ENCODE peak calls at places on chromosomes 13 and 19, in five cellular contexts. One of them, this sample, is unnamed.

GRCh38 chr19:5947435-5947834 is 30.5 kb downstream of the RANBP3 start:
- DNase-seq in brain microvascular endothelial cell: peak
- DNase-seq in cardiac fibroblast: peak
- DNase-seq in thyroid gland: peak
- DNase-seq in endothelial cell: no peak
- DNase-seq in this sample: no peak

GRCh38 chr13:75264611-75265010 is 217.4 kb downstream of the TBC1D4 start:
- DNase-seq in brain microvascular endothelial cell: no peak
- DNase-seq in cardiac fibroblast: no peak
- DNase-seq in thyroid gland: no peak
- DNase-seq in endothelial cell: no peak
- DNase-seq in this sample: no peak

GRCh38 chr13:104984296-104984818 is 1551.1 kb downstream of the EFNB2 start:
- DNase-seq in brain microvascular endothelial cell: peak
- DNase-seq in cardiac fibroblast: peak
- DNase-seq in thyroid gland: peak
- DNase-seq in endothelial cell: no peak
- DNase-seq in this sample: peak

GRCh38 chr13:104014803-104015645 is 948.8 kb upstream of the SLC10A2 start:
- DNase-seq in brain microvascular endothelial cell: peak
- DNase-seq in cardiac fibroblast: peak
- DNase-seq in thyroid gland: no peak
- DNase-seq in endothelial cell: no peak
- DNase-seq in this sample: no peak

GRCh38 chr13:21616880-21617279 is 12.9 kb upstream of the MICU2 start:
- DNase-seq in brain microvascular endothelial cell: no peak
- DNase-seq in cardiac fibroblast: no peak
- DNase-seq in thyroid gland: no peak
- DNase-seq in endothelial cell: no peak
- DNase-seq in this sample: no peak

GRCh38 chr13:74133657-74134201 is 475 bp downstream of the KLF12 start:
- DNase-seq in brain microvascular endothelial cell: peak
- DNase-seq in cardiac fibroblast: peak
- DNase-seq in thyroid gland: peak
- DNase-seq in endothelial cell: peak
- DNase-seq in this sample: peak

GRCh38 chr19:50657222-50657669 is 8.0 kb downstream of the C19orf81 start:
- DNase-seq in brain microvascular endothelial cell: no peak
- DNase-seq in cardiac fibroblast: no peak
- DNase-seq in thyroid gland: no peak
- DNase-seq in endothelial cell: no peak
- DNase-seq in this sample: no peak

GRCh38 chr19:35879770-35880317 is 11.5 kb downstream of the APLP1 start:
- DNase-seq in brain microvascular endothelial cell: peak
- DNase-seq in cardiac fibroblast: peak
- DNase-seq in thyroid gland: peak
- DNase-seq in endothelial cell: peak
- DNase-seq in this sample: peak

GRCh38 chr19:571127-571974 is 1.0 kb upstream of the BSG start:
- DNase-seq in brain microvascular endothelial cell: no peak
- DNase-seq in cardiac fibroblast: peak
- DNase-seq in thyroid gland: peak
- DNase-seq in endothelial cell: peak
- DNase-seq in this sample: peak

GRCh38 chr19:49533551-49534488 is 6.0 kb downstream of the RCN3 start:
- DNase-seq in brain microvascular endothelial cell: peak
- DNase-seq in cardiac fibroblast: peak
- DNase-seq in thyroid gland: peak
- DNase-seq in endothelial cell: peak
- DNase-seq in this sample: peak

GRCh38 chr19:4930664-4931063 is 21.4 kb downstream of the UHRF1 start:
- DNase-seq in brain microvascular endothelial cell: no peak
- DNase-seq in cardiac fibroblast: no peak
- DNase-seq in thyroid gland: no peak
- DNase-seq in endothelial cell: no peak
- DNase-seq in this sample: no peak

GRCh38 chr19:2321565-2322283 is 6.7 kb downstream of the LSM7 start:
- DNase-seq in brain microvascular endothelial cell: no peak
- DNase-seq in cardiac fibroblast: no peak
- DNase-seq in thyroid gland: no peak
- DNase-seq in endothelial cell: no peak
- DNase-seq in this sample: no peak

GRCh38 chr13:45441633-45442032 is 23.1 kb upstream of the COG3 start:
- DNase-seq in brain microvascular endothelial cell: peak
- DNase-seq in cardiac fibroblast: peak
- DNase-seq in thyroid gland: no peak
- DNase-seq in endothelial cell: no peak
- DNase-seq in this sample: peak

GRCh38 chr19:1295169-1296012 is 9.7 kb downstream of the EFNA2 start:
- DNase-seq in brain microvascular endothelial cell: no peak
- DNase-seq in cardiac fibroblast: no peak
- DNase-seq in thyroid gland: no peak
- DNase-seq in endothelial cell: peak
- DNase-seq in this sample: no peak

GRCh38 chr13:86135856-86136255 is 336.6 kb upstream of the SLITRK6 start:
- DNase-seq in brain microvascular endothelial cell: no peak
- DNase-seq in cardiac fibroblast: no peak
- DNase-seq in thyroid gland: no peak
- DNase-seq in endothelial cell: no peak
- DNase-seq in this sample: no peak

GRCh38 chr19:52901842-52902241 is 4.4 kb upstream of the ZNF320 start:
- DNase-seq in brain microvascular endothelial cell: no peak
- DNase-seq in cardiac fibroblast: no peak
- DNase-seq in thyroid gland: no peak
- DNase-seq in endothelial cell: no peak
- DNase-seq in this sample: no peak

GRCh38 chr13:39954476-39954875 is 299.0 kb downstream of the COG6 start:
- DNase-seq in brain microvascular endothelial cell: no peak
- DNase-seq in cardiac fibroblast: no peak
- DNase-seq in thyroid gland: no peak
- DNase-seq in endothelial cell: no peak
- DNase-seq in this sample: no peak

GRCh38 chr19:51158474-51159129 is 16.5 kb downstream of the SIGLEC7 start:
- DNase-seq in brain microvascular endothelial cell: peak
- DNase-seq in cardiac fibroblast: peak
- DNase-seq in thyroid gland: peak
- DNase-seq in endothelial cell: peak
- DNase-seq in this sample: peak

GRCh38 chr13:59478908-59479307 is 684.8 kb downstream of the DIAPH3 start:
- DNase-seq in brain microvascular endothelial cell: no peak
- DNase-seq in cardiac fibroblast: no peak
- DNase-seq in thyroid gland: no peak
- DNase-seq in endothelial cell: no peak
- DNase-seq in this sample: no peak

GRCh38 chr19:14767466-14767971 is 10.8 kb downstream of the ADGRE2 start:
- DNase-seq in brain microvascular endothelial cell: no peak
- DNase-seq in cardiac fibroblast: no peak
- DNase-seq in thyroid gland: no peak
- DNase-seq in endothelial cell: no peak
- DNase-seq in this sample: no peak

GRCh38 chr13:100454876-100455275 is 133.7 kb downstream of the GGACT start:
- DNase-seq in brain microvascular endothelial cell: peak
- DNase-seq in cardiac fibroblast: peak
- DNase-seq in thyroid gland: no peak
- DNase-seq in endothelial cell: no peak
- DNase-seq in this sample: peak

GRCh38 chr13:74128171-74128767 is 5.9 kb downstream of the KLF12 start:
- DNase-seq in brain microvascular endothelial cell: peak
- DNase-seq in cardiac fibroblast: peak
- DNase-seq in thyroid gland: no peak
- DNase-seq in endothelial cell: no peak
- DNase-seq in this sample: peak

GRCh38 chr13:27641711-27642502 is 20.2 kb downstream of the POLR1D start:
- DNase-seq in brain microvascular endothelial cell: no peak
- DNase-seq in cardiac fibroblast: no peak
- DNase-seq in thyroid gland: no peak
- DNase-seq in endothelial cell: no peak
- DNase-seq in this sample: no peak

GRCh38 chr13:39457274-39457673 is 145.7 kb downstream of the LHFPL6 start:
- DNase-seq in brain microvascular endothelial cell: no peak
- DNase-seq in cardiac fibroblast: no peak
- DNase-seq in thyroid gland: no peak
- DNase-seq in endothelial cell: no peak
- DNase-seq in this sample: no peak

GRCh38 chr19:17020823-17021222 is 5.8 kb downstream of the CPAMD8 start:
- DNase-seq in brain microvascular endothelial cell: no peak
- DNase-seq in cardiac fibroblast: peak
- DNase-seq in thyroid gland: no peak
- DNase-seq in endothelial cell: no peak
- DNase-seq in this sample: peak

GRCh38 chr13:46982856-46983582 is 86.2 kb upstream of the HTR2A start:
- DNase-seq in brain microvascular endothelial cell: no peak
- DNase-seq in cardiac fibroblast: no peak
- DNase-seq in thyroid gland: no peak
- DNase-seq in endothelial cell: no peak
- DNase-seq in this sample: no peak

GRCh38 chr13:64758520-64758919 is 2471.6 kb downstream of the PCDH9 start:
- DNase-seq in brain microvascular endothelial cell: no peak
- DNase-seq in cardiac fibroblast: peak
- DNase-seq in thyroid gland: no peak
- DNase-seq in endothelial cell: no peak
- DNase-seq in this sample: no peak

GRCh38 chr19:3125900-3126524 is 9.8 kb upstream of the GNA15 start:
- DNase-seq in brain microvascular endothelial cell: peak
- DNase-seq in cardiac fibroblast: peak
- DNase-seq in thyroid gland: peak
- DNase-seq in endothelial cell: peak
- DNase-seq in this sample: peak

GRCh38 chr19:49056101-49056901 is 1.2 kb downstream of the CGB7 start:
- DNase-seq in brain microvascular endothelial cell: peak
- DNase-seq in cardiac fibroblast: peak
- DNase-seq in thyroid gland: peak
- DNase-seq in endothelial cell: peak
- DNase-seq in this sample: peak

GRCh38 chr19:13573268-13573667 is 67.0 kb upstream of the CACNA1A start:
- DNase-seq in brain microvascular endothelial cell: no peak
- DNase-seq in cardiac fibroblast: no peak
- DNase-seq in thyroid gland: no peak
- DNase-seq in endothelial cell: no peak
- DNase-seq in this sample: no peak

GRCh38 chr19:13574933-13575332 is 68.7 kb upstream of the CACNA1A start:
- DNase-seq in brain microvascular endothelial cell: no peak
- DNase-seq in cardiac fibroblast: peak
- DNase-seq in thyroid gland: no peak
- DNase-seq in endothelial cell: no peak
- DNase-seq in this sample: no peak

GRCh38 chr19:13579388-13580060 is 73.2 kb upstream of the CACNA1A start:
- DNase-seq in brain microvascular endothelial cell: no peak
- DNase-seq in cardiac fibroblast: peak
- DNase-seq in thyroid gland: no peak
- DNase-seq in endothelial cell: no peak
- DNase-seq in this sample: no peak

GRCh38 chr19:13576726-13577125 is 70.4 kb upstream of the CACNA1A start:
- DNase-seq in brain microvascular endothelial cell: no peak
- DNase-seq in cardiac fibroblast: no peak
- DNase-seq in thyroid gland: no peak
- DNase-seq in endothelial cell: no peak
- DNase-seq in this sample: no peak
- TF ChIP-seq CTCF in brain microvascular endothelial cell: no peak
- TF ChIP-seq CTCF in cardiac fibroblast: no peak
- TF ChIP-seq CTCF in thyroid gland: no peak
- TF ChIP-seq CTCF in endothelial cell: no peak
- TF ChIP-seq CTCF in this sample: no peak

GRCh38 chr19:58406818-58407657 is 1.4 kb upstream of the ZNF584 start:
- DNase-seq in brain microvascular endothelial cell: no peak
- DNase-seq in cardiac fibroblast: no peak
- DNase-seq in thyroid gland: no peak
- DNase-seq in endothelial cell: no peak
- DNase-seq in this sample: no peak
- TF ChIP-seq CTCF in brain microvascular endothelial cell: peak
- TF ChIP-seq CTCF in cardiac fibroblast: peak
- TF ChIP-seq CTCF in thyroid gland: no peak
- TF ChIP-seq CTCF in endothelial cell: peak
- TF ChIP-seq CTCF in this sample: no peak

DNA sequence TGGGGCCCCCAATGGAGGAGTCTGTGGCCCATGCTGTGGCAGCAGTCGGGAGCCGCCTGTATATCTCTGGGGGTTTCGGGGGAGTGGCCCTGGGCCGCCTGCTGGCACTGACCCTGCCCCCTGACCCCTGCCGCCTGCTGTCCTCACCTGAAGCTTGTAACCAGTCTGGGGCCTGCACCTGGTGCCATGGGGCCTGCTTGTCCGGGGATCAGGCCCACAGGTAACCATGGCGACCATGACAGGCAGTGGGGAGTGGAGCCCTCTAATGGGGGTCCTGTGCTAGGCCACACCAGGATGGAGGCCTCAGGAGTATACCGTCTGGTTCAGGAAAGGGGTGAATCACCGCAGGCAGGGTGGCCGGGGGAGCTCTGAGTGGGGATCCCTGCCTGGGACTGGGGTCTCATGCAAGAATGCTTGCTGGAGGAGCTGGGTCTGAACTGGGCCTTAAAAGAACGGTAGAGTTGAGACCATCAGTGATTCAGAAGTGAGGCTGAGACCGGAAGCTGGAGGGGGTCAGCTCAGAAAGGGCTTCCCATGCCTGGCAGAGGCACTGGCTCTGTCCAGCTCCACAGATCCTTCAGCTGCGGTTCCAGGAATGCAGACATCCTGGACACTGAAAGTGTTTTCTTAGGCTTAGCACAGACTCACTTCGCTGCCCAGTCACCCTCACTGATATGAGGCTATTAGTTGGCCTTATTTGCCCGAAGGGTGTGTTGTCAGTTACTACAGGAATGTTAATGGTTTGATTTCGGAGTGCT is 29.1 kb downstream of the CNFN start:
- DNase-seq in brain microvascular endothelial cell: no peak
- DNase-seq in cardiac fibroblast: no peak
- DNase-seq in thyroid gland: peak
- DNase-seq in endothelial cell: no peak
- DNase-seq in this sample: no peak
- TF ChIP-seq CTCF in brain microvascular endothelial cell: no peak
- TF ChIP-seq CTCF in cardiac fibroblast: no peak
- TF ChIP-seq CTCF in thyroid gland: no peak
- TF ChIP-seq CTCF in endothelial cell: no peak
- TF ChIP-seq CTCF in this sample: no peak

DNA sequence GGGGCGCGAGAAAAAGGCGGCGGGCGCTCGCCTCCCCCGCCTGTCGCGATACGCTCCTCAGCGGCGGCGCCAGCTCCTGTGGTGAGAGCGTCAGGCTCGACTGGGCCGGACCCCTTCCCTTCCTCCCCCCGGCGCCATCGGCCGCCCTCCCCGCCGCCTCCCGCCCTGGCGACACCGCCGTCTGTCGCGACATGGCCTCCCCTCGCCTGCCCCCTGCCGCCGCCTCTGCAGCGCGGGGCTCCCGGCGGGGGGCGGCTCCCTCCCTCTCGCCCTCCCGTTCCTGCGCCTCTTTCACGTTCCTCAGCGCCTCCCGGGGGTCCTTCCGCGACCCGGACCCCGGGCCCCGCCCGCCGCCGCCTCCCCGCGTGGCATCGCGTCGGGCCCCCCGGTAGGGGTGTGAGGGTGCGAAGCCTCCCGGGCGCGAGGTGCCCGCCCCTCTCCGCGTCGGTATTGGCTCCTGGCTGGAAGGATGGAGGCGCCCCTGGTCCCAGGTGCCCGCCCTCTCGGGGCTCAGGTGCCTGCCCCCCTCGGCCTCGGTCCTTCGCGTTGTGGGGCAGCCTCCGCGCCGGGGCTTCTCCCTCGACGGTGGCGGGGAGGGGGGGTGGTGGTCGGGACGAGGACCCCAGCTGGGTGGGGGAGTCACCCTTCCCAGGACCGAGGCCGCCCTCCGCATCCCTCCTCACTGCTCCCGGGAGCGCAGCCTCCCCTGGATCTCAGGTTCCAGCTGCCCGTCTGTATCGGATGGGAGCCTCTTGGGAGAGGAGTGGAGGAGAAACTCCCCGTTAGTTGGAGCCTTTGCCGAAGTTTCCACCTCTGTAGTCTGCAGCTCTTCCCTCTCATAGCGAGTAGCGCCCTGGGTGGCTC is 583 bp downstream of the CNOT3 start:
- DNase-seq in brain microvascular endothelial cell: no peak
- DNase-seq in cardiac fibroblast: peak
- DNase-seq in thyroid gland: peak
- DNase-seq in endothelial cell: peak
- DNase-seq in this sample: no peak
- TF ChIP-seq CTCF in brain microvascular endothelial cell: no peak
- TF ChIP-seq CTCF in cardiac fibroblast: no peak
- TF ChIP-seq CTCF in thyroid gland: no peak
- TF ChIP-seq CTCF in endothelial cell: no peak
- TF ChIP-seq CTCF in this sample: no peak